ENCODE peak calls at places on chromosomes 13 and 19, in six cellular contexts. One of them, this sample, is unnamed.

GRCh38 chr19:29259153-29259552 is 46.2 kb upstream of the UQCRFS1 start:
- DNase-seq in right cardiac atrium: no peak
- DNase-seq in cardiac fibroblast: peak; percentile 18
- DNase-seq in dorsolateral prefrontal cortex: no peak
- DNase-seq in ascending aorta: no peak
- DNase-seq in left lung: no peak
- DNase-seq in this sample: no peak

GRCh38 chr13:19154843-19155242 is 26.8 kb downstream of the TUBA3C start:
- DNase-seq in right cardiac atrium: no peak
- DNase-seq in cardiac fibroblast: no peak
- DNase-seq in dorsolateral prefrontal cortex: no peak
- DNase-seq in ascending aorta: no peak
- DNase-seq in left lung: no peak
- DNase-seq in this sample: no peak

GRCh38 chr13:73216381-73216831 is 157.6 kb downstream of the KLF5 start:
- DNase-seq in right cardiac atrium: no peak
- DNase-seq in cardiac fibroblast: peak; percentile 18
- DNase-seq in dorsolateral prefrontal cortex: no peak
- DNase-seq in ascending aorta: no peak
- DNase-seq in left lung: no peak
- DNase-seq in this sample: no peak

GRCh38 chr19:47028372-47028672 is 8.7 kb downstream of the NPAS1 start:
- DNase-seq in right cardiac atrium: no peak
- DNase-seq in cardiac fibroblast: no peak
- DNase-seq in dorsolateral prefrontal cortex: no peak
- DNase-seq in ascending aorta: no peak
- DNase-seq in left lung: no peak
- DNase-seq in this sample: no peak

GRCh38 chr13:91904005-91904404 is 505.6 kb downstream of the GPC5 start:
- DNase-seq in right cardiac atrium: no peak
- DNase-seq in cardiac fibroblast: no peak
- DNase-seq in dorsolateral prefrontal cortex: no peak
- DNase-seq in ascending aorta: no peak
- DNase-seq in left lung: no peak
- DNase-seq in this sample: no peak

GRCh38 chr13:93293716-93294115 is 67.1 kb downstream of the GPC6 start:
- DNase-seq in right cardiac atrium: no peak
- DNase-seq in cardiac fibroblast: no peak
- DNase-seq in dorsolateral prefrontal cortex: no peak
- DNase-seq in ascending aorta: no peak
- DNase-seq in left lung: no peak
- DNase-seq in this sample: no peak

GRCh38 chr19:10881403-10882107 is 10.2 kb downstream of the CARM1 start:
- DNase-seq in right cardiac atrium: no peak
- DNase-seq in cardiac fibroblast: no peak
- DNase-seq in dorsolateral prefrontal cortex: no peak
- DNase-seq in ascending aorta: no peak
- DNase-seq in left lung: no peak
- DNase-seq in this sample: no peak

GRCh38 chr19:489418-490196 is 6.7 kb upstream of the MADCAM1 start:
- DNase-seq in right cardiac atrium: no peak
- DNase-seq in cardiac fibroblast: peak; percentile 48
- DNase-seq in dorsolateral prefrontal cortex: no peak
- DNase-seq in ascending aorta: no peak
- DNase-seq in left lung: no peak
- DNase-seq in this sample: peak; percentile 13

GRCh38 chr13:84086847-84087162 is 204.5 kb upstream of the SLITRK1 start:
- DNase-seq in right cardiac atrium: no peak
- DNase-seq in cardiac fibroblast: no peak
- DNase-seq in dorsolateral prefrontal cortex: no peak
- DNase-seq in ascending aorta: no peak
- DNase-seq in left lung: no peak
- DNase-seq in this sample: no peak

GRCh38 chr19:55153652-55154264 is 3.8 kb downstream of the TNNI3 start:
- DNase-seq in right cardiac atrium: no peak
- DNase-seq in cardiac fibroblast: no peak
- DNase-seq in dorsolateral prefrontal cortex: no peak
- DNase-seq in ascending aorta: no peak
- DNase-seq in left lung: peak; percentile 47
- DNase-seq in this sample: no peak
- H3K4me3 ChIP-seq in right cardiac atrium: peak overlapping the region; percentile 6
- H3K4me3 ChIP-seq in cardiac fibroblast: no peak overlapping the region
- H3K4me3 ChIP-seq in dorsolateral prefrontal cortex: no peak overlapping the region
- H3K4me3 ChIP-seq in ascending aorta: no peak overlapping the region
- H3K4me3 ChIP-seq in left lung: no peak overlapping the region
- H3K4me3 ChIP-seq in this sample: no peak overlapping the region

GRCh38 chr19:55366790-55367189 is 3.5 kb downstream of the IL11 start:
- DNase-seq in right cardiac atrium: no peak
- DNase-seq in cardiac fibroblast: no peak
- DNase-seq in dorsolateral prefrontal cortex: no peak
- DNase-seq in ascending aorta: no peak
- DNase-seq in left lung: no peak
- DNase-seq in this sample: no peak

GRCh38 chr19:55368106-55368505 is 2.2 kb downstream of the IL11 start:
- DNase-seq in right cardiac atrium: no peak
- DNase-seq in cardiac fibroblast: no peak
- DNase-seq in dorsolateral prefrontal cortex: no peak
- DNase-seq in ascending aorta: no peak
- DNase-seq in left lung: peak; percentile 68
- DNase-seq in this sample: no peak

GRCh38 chr19:55369651-55370304 is 485 bp downstream of the IL11 start:
- DNase-seq in right cardiac atrium: no peak
- DNase-seq in cardiac fibroblast: peak; percentile 68
- DNase-seq in dorsolateral prefrontal cortex: no peak
- DNase-seq in ascending aorta: no peak
- DNase-seq in left lung: no peak
- DNase-seq in this sample: peak; percentile 66

GRCh38 chr19:55370305-55370988 is at the start of gene IL11:
- DNase-seq in right cardiac atrium: no peak
- DNase-seq in cardiac fibroblast: peak; percentile 42
- DNase-seq in dorsolateral prefrontal cortex: no peak
- DNase-seq in ascending aorta: no peak
- DNase-seq in left lung: no peak
- DNase-seq in this sample: peak; percentile 57

DNA sequence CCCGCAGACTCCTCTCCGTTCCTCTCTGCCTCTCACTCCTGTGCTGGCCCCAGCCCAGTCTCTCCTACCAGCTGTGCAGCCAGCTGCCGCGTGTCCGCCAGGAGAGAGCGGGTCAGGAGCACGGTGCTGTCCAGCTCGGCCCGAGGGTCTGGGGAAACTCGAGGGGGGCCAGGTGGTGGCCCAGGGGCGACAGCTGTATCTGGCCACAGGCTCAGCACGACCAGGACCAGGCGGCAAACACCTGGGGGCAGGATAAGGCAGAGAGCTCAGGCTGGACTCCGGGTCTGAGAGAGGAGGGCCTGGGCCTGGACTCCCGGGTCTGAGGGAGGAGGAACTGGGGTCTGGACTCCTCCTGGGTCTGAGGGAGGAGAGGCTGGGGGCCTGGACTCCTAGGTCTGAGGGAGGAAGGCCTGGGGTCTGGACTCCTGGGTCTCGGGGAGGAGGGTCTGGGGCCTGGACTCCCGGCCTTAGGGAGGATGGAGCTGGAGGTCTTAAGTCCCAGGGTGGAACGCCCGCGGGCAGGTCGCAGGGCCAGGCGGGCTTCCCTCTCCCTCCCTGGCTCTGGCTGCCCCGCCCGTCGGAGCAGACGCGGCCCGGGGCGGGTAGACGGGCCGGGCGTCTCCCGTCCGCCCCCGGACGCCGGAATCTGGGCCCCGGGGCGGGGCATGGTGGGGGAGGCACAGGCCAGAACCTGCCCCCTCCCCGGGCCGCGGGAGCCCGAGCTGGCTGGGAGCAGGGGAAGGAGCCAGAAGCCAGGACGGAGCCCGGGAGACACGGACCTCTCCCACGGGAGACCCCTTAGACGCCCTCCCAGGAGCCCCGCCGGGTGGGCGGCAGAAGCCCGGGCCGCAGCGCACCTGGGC is 1.3 kb downstream of the IL11 start:
- DNase-seq in right cardiac atrium: peak; percentile 42
- DNase-seq in cardiac fibroblast: peak; percentile 34
- DNase-seq in dorsolateral prefrontal cortex: no peak
- DNase-seq in ascending aorta: no peak
- DNase-seq in left lung: peak; percentile 81
- DNase-seq in this sample: peak; percentile 52
- H3K4me3 ChIP-seq in right cardiac atrium: peak overlapping the region; percentile 51
- H3K4me3 ChIP-seq in cardiac fibroblast: peak overlapping the region; percentile 47
- H3K4me3 ChIP-seq in dorsolateral prefrontal cortex: no peak overlapping the region
- H3K4me3 ChIP-seq in ascending aorta: peak overlapping the region; percentile 50
- H3K4me3 ChIP-seq in left lung: no peak overlapping the region
- H3K4me3 ChIP-seq in this sample: peak overlapping the region; percentile 64

DNA sequence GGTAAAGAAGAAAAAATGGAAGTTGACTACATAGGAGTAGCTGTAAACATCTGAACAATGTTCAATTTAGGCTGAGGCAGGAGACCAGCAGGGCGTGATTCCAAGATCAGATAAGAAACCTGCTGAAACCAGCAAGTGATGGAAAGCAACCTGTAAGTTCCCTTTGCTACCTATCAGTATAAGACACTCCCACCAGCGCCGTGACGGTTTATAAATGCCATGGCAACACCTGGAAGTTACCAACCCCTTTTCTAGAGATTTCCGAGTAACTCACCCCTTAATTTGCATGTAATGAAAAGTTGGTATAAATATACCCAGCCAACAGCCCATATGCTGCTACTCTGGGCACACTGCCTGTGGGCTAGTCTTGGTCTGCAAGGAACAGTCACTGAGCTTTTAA is 1.1 kb upstream of the ZNF45 start:
- DNase-seq in right cardiac atrium: no peak
- DNase-seq in cardiac fibroblast: no peak
- DNase-seq in dorsolateral prefrontal cortex: no peak
- DNase-seq in ascending aorta: no peak
- DNase-seq in left lung: no peak
- DNase-seq in this sample: no peak
- H3K4me3 ChIP-seq in right cardiac atrium: no peak overlapping the region
- H3K4me3 ChIP-seq in cardiac fibroblast: no peak overlapping the region
- H3K4me3 ChIP-seq in dorsolateral prefrontal cortex: no peak overlapping the region
- H3K4me3 ChIP-seq in ascending aorta: no peak overlapping the region
- H3K4me3 ChIP-seq in left lung: no peak overlapping the region
- H3K4me3 ChIP-seq in this sample: no peak overlapping the region

GRCh38 chr19:49338023-49338677 is 2.9 kb downstream of the CD37 start:
- DNase-seq in right cardiac atrium: no peak
- DNase-seq in cardiac fibroblast: no peak
- DNase-seq in dorsolateral prefrontal cortex: no peak
- DNase-seq in ascending aorta: no peak
- DNase-seq in left lung: no peak
- DNase-seq in this sample: no peak
- H3K4me3 ChIP-seq in right cardiac atrium: no peak overlapping the region
- H3K4me3 ChIP-seq in cardiac fibroblast: no peak overlapping the region
- H3K4me3 ChIP-seq in dorsolateral prefrontal cortex: peak overlapping the region; percentile 55
- H3K4me3 ChIP-seq in ascending aorta: peak overlapping the region; percentile 67
- H3K4me3 ChIP-seq in left lung: no peak overlapping the region
- H3K4me3 ChIP-seq in this sample: no peak overlapping the region

GRCh38 chr19:33064117-33064777 is 441 bp downstream of the RHPN2 start:
- DNase-seq in right cardiac atrium: peak; percentile 23
- DNase-seq in cardiac fibroblast: no peak
- DNase-seq in dorsolateral prefrontal cortex: no peak
- DNase-seq in ascending aorta: no peak
- DNase-seq in left lung: peak; percentile 85
- DNase-seq in this sample: no peak
- H3K4me3 ChIP-seq in right cardiac atrium: peak overlapping the region; percentile 99
- H3K4me3 ChIP-seq in cardiac fibroblast: peak overlapping the region; percentile 60
- H3K4me3 ChIP-seq in dorsolateral prefrontal cortex: peak overlapping the region; percentile 56
- H3K4me3 ChIP-seq in ascending aorta: peak overlapping the region; percentile 73
- H3K4me3 ChIP-seq in left lung: peak overlapping the region; percentile 46
- H3K4me3 ChIP-seq in this sample: peak overlapping the region; percentile 49

GRCh38 chr13:54198911-54199310 is 1170.3 kb downstream of the OLFM4 start:
- DNase-seq in right cardiac atrium: no peak
- DNase-seq in cardiac fibroblast: no peak
- DNase-seq in dorsolateral prefrontal cortex: no peak
- DNase-seq in ascending aorta: no peak
- DNase-seq in left lung: no peak
- DNase-seq in this sample: no peak
- H3K4me3 ChIP-seq in right cardiac atrium: no peak overlapping the region
- H3K4me3 ChIP-seq in cardiac fibroblast: no peak overlapping the region
- H3K4me3 ChIP-seq in dorsolateral prefrontal cortex: no peak overlapping the region
- H3K4me3 ChIP-seq in ascending aorta: no peak overlapping the region
- H3K4me3 ChIP-seq in left lung: no peak overlapping the region
- H3K4me3 ChIP-seq in this sample: no peak overlapping the region

GRCh38 chr19:38099966-38100365 is 124.1 kb downstream of the DPF1 start:
- DNase-seq in right cardiac atrium: no peak
- DNase-seq in cardiac fibroblast: no peak
- DNase-seq in dorsolateral prefrontal cortex: no peak
- DNase-seq in ascending aorta: no peak
- DNase-seq in left lung: peak; percentile 74
- DNase-seq in this sample: no peak
- H3K4me3 ChIP-seq in right cardiac atrium: no peak overlapping the region
- H3K4me3 ChIP-seq in cardiac fibroblast: no peak overlapping the region
- H3K4me3 ChIP-seq in dorsolateral prefrontal cortex: no peak overlapping the region
- H3K4me3 ChIP-seq in ascending aorta: no peak overlapping the region
- H3K4me3 ChIP-seq in left lung: no peak overlapping the region
- H3K4me3 ChIP-seq in this sample: no peak overlapping the region

DNA sequence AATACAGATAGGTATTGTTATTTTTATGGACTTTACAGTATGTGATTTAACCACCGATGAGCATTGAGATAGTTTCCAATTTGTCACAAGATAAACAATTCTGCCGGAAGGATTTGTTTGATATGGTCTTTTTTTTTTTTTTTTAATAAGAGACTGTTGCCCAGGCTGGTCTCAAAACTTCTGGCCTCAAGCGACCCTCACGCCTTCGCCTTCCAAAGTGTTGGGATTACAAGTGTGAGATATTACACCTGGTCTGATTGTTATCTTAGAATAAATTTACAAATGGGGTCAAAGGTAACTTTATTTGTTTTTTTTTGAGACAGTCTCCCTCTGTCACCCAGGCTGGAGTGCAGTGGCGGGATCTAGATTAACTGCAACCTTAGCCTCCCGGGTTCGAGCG is 1.2 kb downstream of the GARRE1 start:
- DNase-seq in right cardiac atrium: no peak
- DNase-seq in cardiac fibroblast: no peak
- DNase-seq in dorsolateral prefrontal cortex: no peak
- DNase-seq in ascending aorta: no peak
- DNase-seq in left lung: no peak
- DNase-seq in this sample: no peak
- H3K4me3 ChIP-seq in right cardiac atrium: peak overlapping the region; percentile 89
- H3K4me3 ChIP-seq in cardiac fibroblast: peak overlapping the region; percentile 80
- H3K4me3 ChIP-seq in dorsolateral prefrontal cortex: peak overlapping the region; percentile 76
- H3K4me3 ChIP-seq in ascending aorta: peak overlapping the region; percentile 83
- H3K4me3 ChIP-seq in left lung: peak overlapping the region; percentile 76
- H3K4me3 ChIP-seq in this sample: peak overlapping the region; percentile 73

GRCh38 chr19:23764781-23765180 is 6.1 kb upstream of the ZNF681 start:
- DNase-seq in right cardiac atrium: no peak
- DNase-seq in cardiac fibroblast: no peak
- DNase-seq in dorsolateral prefrontal cortex: no peak
- DNase-seq in ascending aorta: no peak
- DNase-seq in left lung: no peak
- DNase-seq in this sample: no peak
- H3K4me3 ChIP-seq in right cardiac atrium: no peak overlapping the region
- H3K4me3 ChIP-seq in cardiac fibroblast: no peak overlapping the region
- H3K4me3 ChIP-seq in dorsolateral prefrontal cortex: no peak overlapping the region
- H3K4me3 ChIP-seq in ascending aorta: no peak overlapping the region
- H3K4me3 ChIP-seq in left lung: no peak overlapping the region
- H3K4me3 ChIP-seq in this sample: no peak overlapping the region

This sample was measured in astrocyte of the spinal cord.